ENCODE peak calls at places on chromosomes 1 and 21, in six cellular contexts. E, Y, N, H, P and A are unnamed samples.

GRCh38 chr1:232144696-232145230 is 485.2 kb downstream of the SIPA1L2 start:
- DNase-seq in E (no peak), Y (no peak), N (no peak), H (no peak), P (no peak), A (no peak)

GRCh38 chr21:38938343-38938742 is 132.6 kb downstream of the ETS2 start:
- DNase-seq in E (no peak), Y (peak), N (no peak), H (no peak), P (peak), A (no peak)

GRCh38 chr1:204340137-204340536 is 19.6 kb downstream of the PLEKHA6 start:
- DNase-seq in E (no peak), Y (no peak), N (no peak), H (no peak), P (no peak), A (no peak)

GRCh38 chr21:44572959-44573583 is 458 bp upstream of the KRTAP10-4 start:
- DNase-seq in E (no peak), Y (no peak), N (no peak), H (no peak), P (peak), A (no peak)

GRCh38 chr1:17909634-17910033 is 154.5 kb downstream of the ACTL8 start:
- DNase-seq in E (no peak), Y (peak), N (no peak), H (peak), P (peak), A (no peak)

GRCh38 chr1:206075786-206076725 is 23.1 kb downstream of the RHEX start:
- DNase-seq in E (no peak), Y (no peak), N (no peak), H (peak), P (no peak), A (no peak)

GRCh38 chr1:206482611-206483010 is 12.3 kb downstream of the IKBKE start:
- DNase-seq in E (no peak), Y (no peak), N (no peak), H (no peak), P (no peak), A (no peak)

GRCh38 chr1:241485554-241485992 is 34.0 kb downstream of the FH start:
- DNase-seq in E (no peak), Y (no peak), N (no peak), H (peak), P (no peak), A (no peak)

GRCh38 chr21:21114456-21114855 is 116.2 kb downstream of the NCAM2 start:
- DNase-seq in E (no peak), Y (no peak), N (no peak), H (no peak), P (no peak), A (no peak)

GRCh38 chr1:186476306-186477040 is 15.6 kb upstream of the PDC start:
- DNase-seq in E (no peak), Y (no peak), N (no peak), H (peak), P (peak), A (peak)

GRCh38 chr1:30668026-30668425 is 55.4 kb downstream of the MATN1 start:
- DNase-seq in E (no peak), Y (no peak), N (no peak), H (peak), P (no peak), A (no peak)

GRCh38 chr1:205810448-205811157 is 2.4 kb downstream of the SLC41A1 start:
- DNase-seq in E (no peak), Y (peak), N (no peak), H (peak), P (peak), A (no peak)

GRCh38 chr21:18204931-18205330 is 39.7 kb upstream of the CHODL start:
- DNase-seq in E (no peak), Y (no peak), N (no peak), H (no peak), P (no peak), A (no peak)

GRCh38 chr1:244792188-244792850 is 43.1 kb upstream of the COX20 start:
- DNase-seq in E (no peak), Y (no peak), N (no peak), H (peak), P (no peak), A (peak)

GRCh38 chr1:233543338-233544255 is 70.3 kb upstream of the KCNK1 start:
- DNase-seq in E (no peak), Y (no peak), N (no peak), H (peak), P (no peak), A (no peak)

GRCh38 chr1:235502601-235503332 is 1.5 kb downstream of the B3GALNT2 start:
- DNase-seq in E (no peak), Y (no peak), N (no peak), H (peak), P (peak), A (peak)

GRCh38 chr1:55987491-55988255 is 591.7 kb downstream of the PLPP3 start:
- DNase-seq in E (no peak), Y (no peak), N (no peak), H (peak), P (no peak), A (no peak)

GRCh38 chr1:218312509-218312908 is 27.4 kb downstream of the RRP15 start:
- DNase-seq in E (no peak), Y (no peak), N (no peak), H (no peak), P (peak), A (no peak)

GRCh38 chr1:77620273-77620672 is 62.2 kb downstream of the ZZZ3 start:
- DNase-seq in E (no peak), Y (no peak), N (no peak), H (no peak), P (no peak), A (no peak)